ENCODE peak calls at places on chromosomes 5 and 9, in seven cellular contexts. R is G401; E is heart right ventricle; Y is immature natural killer cell; S is spleen; W is stimulated activated CD8-positive, alpha-beta memory T cell treated with anti-CD3 and anti-CD28 coated beads, Interleukin-12 subunit alpha, Interleukin-12 subunit beta, amount 100 ng/mL, for 1 hour; Q is uterus. L is an unnamed sample.

GRCh38 chr9:90343360-90343759 is 299.3 kb downstream of the DIRAS2 start:
- DNase-seq in E (no peak), S (no peak), R (no peak), Q (no peak), W (no peak), Y (no peak), L (no peak)

GRCh38 chr5:122999947-123000563 is 36.5 kb downstream of the PPIC start:
- DNase-seq in Y (peak), S (no peak), W (no peak), R (peak), E (peak), Q (no peak), L (no peak)

GRCh38 chr5:15183520-15183919 is 311.9 kb upstream of the ANKH start:
- DNase-seq in R (no peak), E (no peak), Y (no peak), W (no peak), Q (no peak), S (no peak), L (no peak)

GRCh38 chr5:120913396-120913795 is 449.3 kb downstream of the PRR16 start:
- DNase-seq in E (no peak), R (no peak), Y (no peak), W (no peak), Q (no peak), S (no peak), L (no peak)

GRCh38 chr9:92724528-92725265 is 39.9 kb downstream of the BICD2 start:
- DNase-seq in S (no peak), E (no peak), R (no peak), Y (no peak), W (no peak), Q (no peak), L (no peak)

GRCh38 chr9:136619742-136620440 is 42.8 kb upstream of the EGFL7 start:
- DNase-seq in W (no peak), S (peak), E (peak), Y (peak), Q (no peak), R (no peak), L (no peak)

GRCh38 chr9:133787749-133788015 is 49.5 kb upstream of the SARDH start:
- DNase-seq in Y (no peak), Q (no peak), E (peak), R (peak), S (peak), W (no peak), L (peak)

GRCh38 chr9:112065781-112066606 is 109.1 kb downstream of the SUSD1 start:
- DNase-seq in W (no peak), Q (no peak), S (no peak), E (no peak), R (peak), Y (no peak), L (no peak)

GRCh38 chr9:133569109-133569785 is 34.7 kb downstream of the ADAMTSL2 start:
- DNase-seq in E (no peak), Y (no peak), W (no peak), S (no peak), R (peak), Q (no peak), L (no peak)

GRCh38 chr5:105953616-105954015 is 1717.1 kb downstream of the EFNA5 start:
- DNase-seq in E (no peak), Q (no peak), S (no peak), R (no peak), Y (no peak), W (no peak), L (no peak)

GRCh38 chr9:119009253-119009652 is 360.0 kb downstream of the BRINP1 start:
- DNase-seq in W (no peak), S (no peak), Y (no peak), R (peak), Q (no peak), E (no peak), L (no peak)

GRCh38 chr9:127953768-127954505 is 16.3 kb upstream of the DPM2 start:
- DNase-seq in Y (no peak), Q (no peak), W (no peak), S (no peak), R (no peak), E (peak), L (no peak)

GRCh38 chr9:130284690-130285089 is 19.1 kb downstream of the HMCN2 start:
- DNase-seq in R (no peak), E (no peak), Y (no peak), W (no peak), S (peak), Q (no peak), L (peak)

GRCh38 chr5:141821430-141821925 is 56.7 kb downstream of the PCDH1 start:
- DNase-seq in W (no peak), E (no peak), R (peak), Q (no peak), Y (no peak), S (no peak), L (no peak)

GRCh38 chr9:36462245-36462644 is 62.2 kb upstream of the RNF38 start:
- DNase-seq in W (no peak), S (no peak), Q (no peak), E (no peak), Y (no peak), R (no peak), L (no peak)

GRCh38 chr9:36149197-36149596 is 12.7 kb downstream of the GLIPR2 start:
- DNase-seq in Q (peak), E (no peak), S (no peak), W (no peak), R (no peak), Y (no peak), L (no peak)

GRCh38 chr5:112634796-112635195 is 102.9 kb upstream of the APC start:
- DNase-seq in W (no peak), R (no peak), E (no peak), Q (no peak), Y (peak), S (no peak), L (no peak)

GRCh38 chr9:87007711-87008360 is 60.5 kb upstream of the GAS1 start:
- DNase-seq in Q (no peak), W (no peak), E (no peak), Y (no peak), R (no peak), S (no peak), L (no peak)

GRCh38 chr5:15383469-15383868 is 116.5 kb upstream of the FBXL7 start:
- DNase-seq in E (no peak), S (no peak), Q (no peak), W (no peak), R (no peak), Y (no peak), L (no peak)

GRCh38 chr5:168260353-168261211 is 30.9 kb upstream of the WWC1 start:
- DNase-seq in Y (no peak), E (no peak), R (no peak), Q (no peak), W (no peak), S (no peak), L (no peak)

GRCh38 chr5:180135128-180135955 is 63.8 kb upstream of the RNF130 start:
- DNase-seq in Y (peak), E (no peak), W (no peak), S (peak), Q (no peak), R (peak), L (no peak)

GRCh38 chr5:978051-978450 is 30.6 kb upstream of the NKD2 start:
- DNase-seq in E (no peak), R (no peak), Y (no peak), W (no peak), S (no peak), Q (no peak), L (no peak)

GRCh38 chr5:95619096-95619495 is 791 bp upstream of the GPR150 start:
- DNase-seq in Y (no peak), R (no peak), W (no peak), S (no peak), E (no peak), Q (no peak), L (no peak)

GRCh38 chr5:43616535-43616934 is 13.6 kb downstream of the NNT start:
- DNase-seq in Q (no peak), R (no peak), E (no peak), W (no peak), S (no peak), Y (no peak), L (no peak)

GRCh38 chr5:154642499-154643245 is 112.5 kb upstream of the LARP1 start:
- DNase-seq in Q (no peak), W (no peak), E (no peak), R (no peak), Y (no peak), S (no peak), L (no peak)

L was measured in chondrocyte.